ENCODE peak calls at places on chromosome 19, in five cellular contexts. R is GM04503; X is stimulated activated CD8-positive, alpha-beta memory T cell treated with anti-CD3 and anti-CD28 coated beads, Interleukin-15, amount 100 ng/mL, for 4 hours; W is EH; P is AG09309. M is an unnamed sample.

GRCh38 chr19:47351545-47351944 is 2.4 kb downstream of the DHX34 start:
- DNase-seq in R (no peak), X (no peak), W (peak), P (no peak), M (no peak)

GRCh38 chr19:34365463-34366401 is 736 bp downstream of the GPI start:
- DNase-seq in R (no peak), X (no peak), W (peak), P (no peak), M (no peak)

GRCh38 chr19:57664269-57665127 is 4.2 kb upstream of the ZSCAN4 start:
- DNase-seq in R (no peak), X (no peak), W (peak), P (no peak), M (no peak)

GRCh38 chr19:2503521-2504109 is 27.7 kb downstream of the GADD45B start:
- DNase-seq in R (peak), X (peak), W (peak), P (no peak), M (no peak)

GRCh38 chr19:2246801-2247361 is 2.2 kb upstream of the AMH start:
- DNase-seq in R (no peak), X (no peak), W (peak), P (no peak), M (no peak)

GRCh38 chr19:11530432-11530831 is 1.5 kb upstream of the ECSIT start:
- DNase-seq in R (no peak), X (no peak), W (peak), P (no peak), M (no peak)

GRCh38 chr19:10220695-10221094 is 10.4 kb downstream of the S1PR2 start:
- DNase-seq in R (no peak), X (no peak), W (no peak), P (no peak), M (no peak)

GRCh38 chr19:41700381-41701195 is 7.8 kb upstream of the CEACAM5 start:
- DNase-seq in R (no peak), X (no peak), W (no peak), P (no peak), M (no peak)

GRCh38 chr19:12783226-12783848 is 7.9 kb upstream of the JUNB start:
- DNase-seq in R (no peak), X (no peak), W (no peak), P (no peak), M (no peak)

GRCh38 chr19:970695-971094 is 13.4 kb upstream of the WDR18 start:
- DNase-seq in R (no peak), X (no peak), W (no peak), P (no peak), M (no peak)

GRCh38 chr19:19661675-19662251 is 1.7 kb downstream of the ATP13A1 start:
- DNase-seq in R (no peak), X (no peak), W (no peak), P (no peak), M (no peak)

M was measured in esophagus squamous epithelium.